ENCODE peak calls at places on chromosomes 6 and 20, in six cellular contexts. R is RWPE1, S is GM06990, Z is HCT116, K is BJ, D is ascending aorta. M is an unnamed sample.

GRCh38 chr20:17625246-17626051 is 55.6 kb downstream of the DSTN start:
- DNase-seq in R (no peak), S (no peak), Z (no peak), K (no peak), D (no peak), M (no peak)

GRCh38 chr6:16651871-16652270 is 109.4 kb downstream of the ATXN1 start:
- DNase-seq in R (peak), S (peak), Z (no peak), K (no peak), D (no peak), M (no peak)

GRCh38 chr6:135555550-135555949 is 58.0 kb upstream of the AHI1 start:
- DNase-seq in R (no peak), S (peak), Z (no peak), K (no peak), D (no peak), M (no peak)

GRCh38 chr6:108477034-108477433 is 83.7 kb upstream of the FOXO3 start:
- DNase-seq in R (no peak), S (no peak), Z (no peak), K (no peak), D (no peak), M (no peak)

GRCh38 chr6:129251669-129252376 is 368.9 kb downstream of the LAMA2 start:
- DNase-seq in R (peak), S (peak), Z (peak), K (peak), D (peak), M (no peak)

GRCh38 chr6:136445063-136445462 is 105.2 kb downstream of the MAP7 start:
- DNase-seq in R (no peak), S (no peak), Z (no peak), K (no peak), D (no peak), M (no peak)

GRCh38 chr6:44779130-44779826 is 391.8 kb downstream of the CDC5L start:
- DNase-seq in R (no peak), S (peak), Z (no peak), K (no peak), D (no peak), M (no peak)

GRCh38 chr6:128724738-128725137 is 158.2 kb upstream of the LAMA2 start:
- DNase-seq in R (no peak), S (no peak), Z (no peak), K (no peak), D (no peak), M (no peak)

GRCh38 chr6:104958178-104958520 is 1.2 kb downstream of the LIN28B start:
- DNase-seq in R (no peak), S (no peak), Z (no peak), K (no peak), D (no peak), M (no peak)

GRCh38 chr6:95119927-95120326 is 457.4 kb upstream of the MANEA start:
- DNase-seq in R (no peak), S (no peak), Z (no peak), K (no peak), D (no peak), M (no peak)

GRCh38 chr6:106037060-106037459 is 49.1 kb upstream of the PRDM1 start:
- DNase-seq in R (peak), S (no peak), Z (no peak), K (peak), D (no peak), M (no peak)

GRCh38 chr6:1856381-1856780 is 246.7 kb downstream of the FOXC1 start:
- DNase-seq in R (no peak), S (peak), Z (no peak), K (peak), D (no peak), M (no peak)

M was measured in ecto neural progenitor cell.